ENCODE peak calls at places on chromosomes 5 and 9, in five cellular contexts. V, G, A, J and N are unnamed samples.

GRCh38 chr9:20024159-20024571 is 235.3 kb upstream of the SLC24A2 start:
- DNase-seq in V (no peak), G (no peak), A (no peak), J (no peak), N (no peak)

GRCh38 chr5:93677344-93678021 is 63.9 kb downstream of the POU5F2 start:
- DNase-seq in V (no peak), G (no peak), A (no peak), J (peak), N (no peak)

GRCh38 chr5:168227973-168228615 is 63.4 kb upstream of the WWC1 start:
- DNase-seq in V (no peak), G (no peak), A (peak), J (no peak), N (peak)

GRCh38 chr5:111859533-111860270 is 102.7 kb upstream of the NREP start:
- DNase-seq in V (no peak), G (no peak), A (no peak), J (no peak), N (no peak)

GRCh38 chr9:125991886-125992529 is 244.8 kb downstream of the PBX3 start:
- DNase-seq in V (no peak), G (no peak), A (no peak), J (no peak), N (no peak)

GRCh38 chr5:20494706-20495105 is 506.7 kb upstream of the CDH18 start:
- DNase-seq in V (no peak), G (no peak), A (no peak), J (no peak), N (no peak)

GRCh38 chr9:13324988-13325387 is 45.5 kb upstream of the MPDZ start:
- DNase-seq in V (no peak), G (no peak), A (no peak), J (no peak), N (no peak)

GRCh38 chr9:130243015-130243881 is 22.3 kb upstream of the HMCN2 start:
- DNase-seq in V (peak), G (peak), A (peak), J (no peak), N (peak)

GRCh38 chr9:90894956-90895687 is 93.5 kb downstream of the SYK start:
- DNase-seq in V (no peak), G (peak), A (no peak), J (no peak), N (no peak)

GRCh38 chr9:70011366-70011765 is 32.3 kb upstream of the MAMDC2 start:
- DNase-seq in V (no peak), G (no peak), A (no peak), J (no peak), N (no peak)

GRCh38 chr9:134396258-134396742 is 70.0 kb downstream of the RXRA start:
- DNase-seq in V (no peak), G (peak), A (peak), J (no peak), N (peak)

GRCh38 chr5:76504901-76505564 is 101.9 kb downstream of the IQGAP2 start:
- DNase-seq in V (no peak), G (no peak), A (no peak), J (no peak), N (no peak)

GRCh38 chr5:7978991-7979390 is 110.0 kb downstream of the MTRR start:
- DNase-seq in V (no peak), G (no peak), A (no peak), J (no peak), N (no peak)

GRCh38 chr5:170508660-170509322 is 5.0 kb downstream of the KCNIP1 start:
- DNase-seq in V (no peak), G (no peak), A (no peak), J (no peak), N (no peak)

GRCh38 chr5:115816226-115817042 is at the start of gene CDO1:
- DNase-seq in V (no peak), G (peak), A (no peak), J (no peak), N (peak)

GRCh38 chr9:98006127-98006796 is 23.1 kb downstream of the ANP32B start:
- DNase-seq in V (no peak), G (no peak), A (no peak), J (no peak), N (no peak)

GRCh38 chr5:178327446-178327845 is 94.8 kb upstream of the PHYKPL start:
- DNase-seq in V (no peak), G (no peak), A (no peak), J (no peak), N (no peak)

GRCh38 chr9:89790542-89791109 is 185.8 kb downstream of the GADD45G start:
- DNase-seq in V (no peak), G (no peak), A (no peak), J (no peak), N (no peak)

GRCh38 chr9:77455312-77455927 is 192.7 kb downstream of the GNA14 start:
- DNase-seq in V (no peak), G (peak), A (no peak), J (no peak), N (peak)

GRCh38 chr9:13144176-13144820 is 135.2 kb downstream of the MPDZ start:
- DNase-seq in V (no peak), G (no peak), A (no peak), J (no peak), N (no peak)

GRCh38 chr5:107874810-107875209 is 204.1 kb upstream of the EFNA5 start:
- DNase-seq in V (no peak), G (no peak), A (no peak), J (no peak), N (no peak)

GRCh38 chr9:121029469-121029868 is 20.6 kb downstream of the C5 start:
- DNase-seq in V (no peak), G (no peak), A (no peak), J (no peak), N (no peak)

GRCh38 chr5:131795879-131796792 is 681 bp downstream of the FNIP1 start:
- DNase-seq in V (no peak), G (peak), A (peak), J (no peak), N (peak)

GRCh38 chr5:116557669-116558271 is 16.9 kb downstream of the SEMA6A start:
- DNase-seq in V (no peak), G (no peak), A (no peak), J (no peak), N (no peak)

GRCh38 chr5:139294372-139295165 is 1.0 kb downstream of the MATR3 start:
- DNase-seq in V (peak), G (peak), A (peak), J (peak), N (peak)

GRCh38 chr5:79982136-79982535 is 8.9 kb downstream of the MTX3 start:
- DNase-seq in V (no peak), G (no peak), A (no peak), J (no peak), N (no peak)

GRCh38 chr9:127049581-127049980 is 72.9 kb downstream of the ANGPTL2 start:
- DNase-seq in V (no peak), G (no peak), A (no peak), J (no peak), N (no peak)

GRCh38 chr9:95857896-95858295 is 17.6 kb upstream of the ERCC6L2 start:
- DNase-seq in V (no peak), G (no peak), A (no peak), J (no peak), N (no peak)

GRCh38 chr5:126417178-126417577 is 6.0 kb upstream of the GRAMD2B start:
- DNase-seq in V (no peak), G (no peak), A (no peak), J (no peak), N (no peak)

GRCh38 chr5:149143470-149143869 is 2.2 kb downstream of the ABLIM3 start:
- DNase-seq in V (no peak), G (no peak), A (no peak), J (no peak), N (no peak)

GRCh38 chr5:140365941-140366340 is 5.9 kb downstream of the SLC4A9 start:
- DNase-seq in V (no peak), G (no peak), A (no peak), J (no peak), N (no peak)

GRCh38 chr9:95499847-95500246 is 16.9 kb downstream of the PTCH1 start:
- DNase-seq in V (no peak), G (no peak), A (no peak), J (peak), N (no peak)

GRCh38 chr9:133864011-133864410 is 125.9 kb upstream of the SARDH start:
- DNase-seq in V (no peak), G (no peak), A (no peak), J (no peak), N (no peak)

GRCh38 chr5:77076961-77077820 is 9.9 kb downstream of the ZBED3 start:
- DNase-seq in V (no peak), G (peak), A (peak), J (no peak), N (peak)

GRCh38 chr5:168472329-168472728 is 13.9 kb upstream of the RARS1 start:
- DNase-seq in V (no peak), G (no peak), A (no peak), J (peak), N (no peak)

GRCh38 chr5:1734271-1734907 is 65.2 kb downstream of the MRPL36 start:
- DNase-seq in V (no peak), G (no peak), A (no peak), J (no peak), N (peak)